ENCODE peak calls at places on chromosomes 16 and 17, in ten cellular contexts. W is dorsolateral prefrontal cortex, Z is PC-3, A is neural progenitor cell, J is ovary, V is sigmoid colon, K is AG04450, Q is psoas muscle, I is IMR-90, N is OCI-LY7. G is an unnamed sample.

GRCh38 chr17:33520404-33521032 is 227.4 kb upstream of the ASIC2 start:
- DNase-seq in W (no peak), Z (peak; percentile 42), A (peak; percentile 74), J (no peak), V (no peak), K (no peak), Q (no peak), I (peak; percentile 1), N (peak; percentile 37), G (peak; percentile 74)

GRCh38 chr17:33977729-33978514 is 277.2 kb upstream of the CCL2 start:
- DNase-seq in W (no peak), Z (no peak), A (no peak), J (no peak), V (no peak), K (no peak), Q (peak; percentile 82), I (no peak), N (no peak), G (no peak)

GRCh38 chr17:12024332-12024731 is 3.7 kb downstream of the MAP2K4 start:
- DNase-seq in W (no peak), Z (peak; percentile 96), A (no peak), J (no peak), V (no peak), K (peak; percentile 3), Q (no peak), I (peak; percentile 73), N (no peak), G (no peak)

GRCh38 chr16:10039220-10040096 is 142.8 kb downstream of the GRIN2A start:
- DNase-seq in W (peak; percentile 79), Z (no peak), A (peak; percentile 78), J (peak; percentile 18), V (no peak), K (no peak), Q (no peak), I (no peak), N (no peak), G (peak; percentile 20)

GRCh38 chr16:56589141-56590039 is at the start of gene MT3:
- DNase-seq in W (peak; percentile 93), Z (peak; percentile 19), A (peak; percentile 85), J (no peak), V (no peak), K (no peak), Q (peak; percentile 69), I (no peak), N (no peak), G (peak; percentile 31)

GRCh38 chr17:29112780-29113295 is 67.4 kb downstream of the MYO18A start:
- DNase-seq in W (no peak), Z (no peak), A (no peak), J (no peak), V (no peak), K (no peak), Q (peak; percentile 85), I (no peak), N (no peak), G (peak; percentile 43)

GRCh38 chr16:7493133-7493532 is 160.5 kb downstream of the RBFOX1 start:
- DNase-seq in W (no peak), Z (no peak), A (no peak), J (no peak), V (no peak), K (no peak), Q (no peak), I (no peak), N (no peak), G (no peak)

GRCh38 chr16:3645504-3646347 is 8.8 kb upstream of the DNASE1 start:
- DNase-seq in W (no peak), Z (no peak), A (peak; percentile 83), J (no peak), V (peak; percentile 34), K (peak; percentile 41), Q (no peak), I (peak; percentile 73), N (no peak), G (no peak)

GRCh38 chr16:85173077-85173980 is 61.1 kb upstream of the CIBAR2 start:
- DNase-seq in W (no peak), Z (peak; percentile 90), A (peak; percentile 31), J (peak; percentile 82), V (no peak), K (peak; percentile 71), Q (peak; percentile 44), I (peak; percentile 97), N (no peak), G (peak; percentile 78)

GRCh38 chr17:82775033-82775823 is 23.4 kb downstream of the TBCD start:
- DNase-seq in W (peak; percentile 77), Z (peak; percentile 65), A (peak; percentile 74), J (peak; percentile 69), V (peak; percentile 81), K (no peak), Q (peak; percentile 84), I (no peak), N (peak; percentile 57), G (peak; percentile 80)

GRCh38 chr17:75689441-75689873 is 22.3 kb downstream of the SAP30BP start:
- DNase-seq in W (no peak), Z (peak; percentile 99), A (no peak), J (no peak), V (no peak), K (no peak), Q (no peak), I (no peak), N (peak; percentile 98), G (no peak)

GRCh38 chr17:70054961-70055360 is 20.1 kb upstream of the KCNJ16 start:
- DNase-seq in W (no peak), Z (no peak), A (no peak), J (no peak), V (no peak), K (no peak), Q (no peak), I (no peak), N (no peak), G (no peak)

GRCh38 chr16:54165174-54165911 is 121.2 kb downstream of the IRX3 start:
- DNase-seq in W (no peak), Z (no peak), A (no peak), J (no peak), V (peak; percentile 12), K (no peak), Q (no peak), I (no peak), N (no peak), G (no peak)

GRCh38 chr17:80929449-80929848 is 62.2 kb upstream of the CHMP6 start:
- DNase-seq in W (no peak), Z (no peak), A (no peak), J (no peak), V (peak; percentile 28), K (no peak), Q (peak; percentile 40), I (no peak), N (no peak), G (no peak)

GRCh38 chr17:40600486-40601046 is 35.3 kb upstream of the CCR7 start:
- DNase-seq in W (no peak), Z (no peak), A (no peak), J (no peak), V (no peak), K (no peak), Q (no peak), I (no peak), N (no peak), G (no peak)

GRCh38 chr16:75209944-75210343 is 3.0 kb upstream of the CTRB2 start:
- DNase-seq in W (no peak), Z (no peak), A (no peak), J (no peak), V (no peak), K (no peak), Q (no peak), I (no peak), N (no peak), G (no peak)

GRCh38 chr16:13453938-13454553 is 465.9 kb upstream of the ERCC4 start:
- DNase-seq in W (no peak), Z (peak; percentile 31), A (peak; percentile 60), J (no peak), V (no peak), K (no peak), Q (no peak), I (no peak), N (peak; percentile 72), G (peak; percentile 24)

GRCh38 chr16:17277981-17278381 is 192.8 kb downstream of the XYLT1 start:
- DNase-seq in W (no peak), Z (no peak), A (peak; percentile 50), J (peak; percentile 46), V (no peak), K (no peak), Q (peak; percentile 58), I (peak; percentile 7), N (peak; percentile 74), G (peak; percentile 46)

GRCh38 chr17:20702692-20703091 is 123.2 kb downstream of the CDRT15L2 start:
- DNase-seq in W (no peak), Z (peak; percentile 0), A (no peak), J (no peak), V (no peak), K (no peak), Q (no peak), I (no peak), N (no peak), G (no peak)
- TF ChIP-seq CTCF in W (no peak), Z (no peak), A (no peak), J (no peak), V (no peak), K (no peak), Q (no peak), I (no peak), N (no peak), G (no peak)

GRCh38 chr17:42554250-42555121 is 1.8 kb downstream of the HSD17B1 start:
- DNase-seq in W (peak; percentile 92), Z (peak; percentile 63), A (peak; percentile 95), J (peak; percentile 90), V (peak; percentile 95), K (no peak), Q (peak; percentile 93), I (peak; percentile 76), N (peak; percentile 93), G (peak; percentile 94)
- TF ChIP-seq CTCF in W (no peak), Z (no peak), A (no peak), J (no peak), V (no peak), K (no peak), Q (no peak), I (no peak), N (no peak), G (no peak)

GRCh38 chr16:73048292-73049050 is 543 bp upstream of the ZFHX3 start:
- DNase-seq in W (no peak), Z (peak; percentile 55), A (peak; percentile 86), J (peak; percentile 29), V (peak; percentile 87), K (no peak), Q (peak; percentile 86), I (no peak), N (no peak), G (peak; percentile 47)
- TF ChIP-seq CTCF in W (no peak), Z (no peak), A (no peak), J (no peak), V (no peak), K (no peak), Q (no peak), I (no peak), N (no peak), G (no peak)

DNA sequence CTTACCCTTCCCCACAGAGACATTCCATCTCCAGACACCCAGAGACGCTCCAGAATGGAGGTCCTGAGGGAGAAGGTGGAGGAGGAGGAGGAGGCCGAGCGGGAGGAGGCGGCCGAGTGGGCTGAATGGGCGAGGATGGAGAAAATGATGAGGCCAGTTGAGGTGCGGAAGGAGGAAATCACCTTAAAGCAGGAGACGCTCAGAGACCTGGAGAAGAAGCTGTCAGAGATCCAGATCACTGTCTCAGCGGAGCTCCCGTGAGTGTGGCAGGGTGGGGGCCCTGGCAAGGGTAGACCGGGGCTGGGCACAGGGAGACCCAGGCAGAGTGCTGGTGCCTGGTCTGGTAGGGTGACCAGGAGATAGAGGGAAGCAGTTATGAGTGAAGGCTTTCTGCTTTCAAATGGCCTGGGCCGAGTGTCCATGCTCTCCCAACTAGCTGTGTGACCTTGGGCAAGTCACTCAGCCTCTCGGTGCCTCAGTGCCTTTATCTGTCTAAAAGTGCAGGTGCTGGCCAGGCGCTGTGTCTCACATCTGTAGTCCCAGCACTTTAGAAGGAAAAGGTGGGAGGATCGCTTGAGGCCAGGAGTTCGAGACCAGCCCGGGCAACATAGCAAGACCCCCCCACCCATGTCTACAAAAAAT is 3.4 kb downstream of the DRC7 start:
- DNase-seq in W (no peak), Z (no peak), A (no peak), J (no peak), V (peak; percentile 52), K (no peak), Q (no peak), I (no peak), N (no peak), G (no peak)
- TF ChIP-seq CTCF in W (no peak), Z (no peak), A (no peak), J (no peak), V (no peak), K (no peak), Q (no peak), I (no peak), N (no peak), G (no peak)